ENCODE peak calls at places on chromosomes 3 and 15, in six cellular contexts. One of them, this sample, is unnamed.

GRCh38 chr15:36644156-36644896 is 64.9 kb downstream of the CDIN1 start:
- DNase-seq in hepatocyte: no peak
- DNase-seq in MM.1S: no peak
- DNase-seq in GM23248: no peak
- DNase-seq in left ventricle myocardium inferior: no peak
- DNase-seq in spleen: no peak
- DNase-seq in this sample: no peak

GRCh38 chr3:98039322-98040024 is 4.4 kb upstream of the GABRR3 start:
- DNase-seq in spleen: no peak
- DNase-seq in hepatocyte: peak; percentile 80
- DNase-seq in MM.1S: peak; percentile 83
- DNase-seq in left ventricle myocardium inferior: peak; percentile 14
- DNase-seq in GM23248: peak; percentile 83
- DNase-seq in this sample: no peak

GRCh38 chr3:71542548-71543370 is 40.8 kb downstream of the FOXP1 start:
- DNase-seq in GM23248: peak; percentile 98
- DNase-seq in hepatocyte: peak; percentile 88
- DNase-seq in MM.1S: no peak
- DNase-seq in left ventricle myocardium inferior: peak; percentile 78
- DNase-seq in spleen: peak; percentile 83
- DNase-seq in this sample: peak; percentile 65

GRCh38 chr3:138862924-138863775 is 28.4 kb upstream of the PIK3CB start:
- DNase-seq in hepatocyte: peak; percentile 85
- DNase-seq in left ventricle myocardium inferior: no peak
- DNase-seq in GM23248: peak; percentile 89
- DNase-seq in spleen: peak; percentile 43
- DNase-seq in MM.1S: no peak
- DNase-seq in this sample: peak; percentile 67

GRCh38 chr3:126341755-126342150 is 15.5 kb downstream of the KLF15 start:
- DNase-seq in MM.1S: no peak
- DNase-seq in left ventricle myocardium inferior: no peak
- DNase-seq in spleen: peak; percentile 49
- DNase-seq in GM23248: no peak
- DNase-seq in hepatocyte: no peak
- DNase-seq in this sample: peak; percentile 37

GRCh38 chr3:103218793-103219192 is 784.0 kb downstream of the ZPLD1 start:
- DNase-seq in spleen: no peak
- DNase-seq in MM.1S: no peak
- DNase-seq in GM23248: no peak
- DNase-seq in hepatocyte: no peak
- DNase-seq in left ventricle myocardium inferior: no peak
- DNase-seq in this sample: no peak

GRCh38 chr15:88572030-88572333 is 25.5 kb upstream of the DET1 start:
- DNase-seq in left ventricle myocardium inferior: no peak
- DNase-seq in hepatocyte: no peak
- DNase-seq in MM.1S: no peak
- DNase-seq in GM23248: no peak
- DNase-seq in spleen: no peak
- DNase-seq in this sample: no peak

GRCh38 chr3:177013681-177014280 is 183.5 kb downstream of the TBL1XR1 start:
- DNase-seq in GM23248: peak; percentile 5
- DNase-seq in MM.1S: no peak
- DNase-seq in left ventricle myocardium inferior: no peak
- DNase-seq in hepatocyte: no peak
- DNase-seq in spleen: no peak
- DNase-seq in this sample: no peak

GRCh38 chr3:138513073-138513843 is 78.8 kb downstream of the ESYT3 start:
- DNase-seq in spleen: no peak
- DNase-seq in hepatocyte: no peak
- DNase-seq in left ventricle myocardium inferior: no peak
- DNase-seq in MM.1S: no peak
- DNase-seq in GM23248: no peak
- DNase-seq in this sample: no peak

GRCh38 chr3:47288966-47289910 is 6.5 kb downstream of the KLHL18 start:
- DNase-seq in GM23248: no peak
- DNase-seq in hepatocyte: no peak
- DNase-seq in left ventricle myocardium inferior: no peak
- DNase-seq in MM.1S: no peak
- DNase-seq in spleen: no peak
- DNase-seq in this sample: no peak

GRCh38 chr3:133827684-133828083 is 22.1 kb downstream of the SRPRB start:
- DNase-seq in GM23248: no peak
- DNase-seq in spleen: no peak
- DNase-seq in hepatocyte: no peak
- DNase-seq in MM.1S: no peak
- DNase-seq in left ventricle myocardium inferior: no peak
- DNase-seq in this sample: no peak

GRCh38 chr3:32374788-32375595 is 16.7 kb upstream of the CMTM7 start:
- DNase-seq in MM.1S: peak; percentile 75
- DNase-seq in spleen: no peak
- DNase-seq in GM23248: peak; percentile 70
- DNase-seq in hepatocyte: peak; percentile 81
- DNase-seq in left ventricle myocardium inferior: no peak
- DNase-seq in this sample: no peak

GRCh38 chr3:87771338-87772059 is 287.3 kb downstream of the CGGBP1 start:
- DNase-seq in hepatocyte: peak; percentile 54
- DNase-seq in MM.1S: peak; percentile 50
- DNase-seq in GM23248: peak; percentile 69
- DNase-seq in spleen: no peak
- DNase-seq in left ventricle myocardium inferior: no peak
- DNase-seq in this sample: no peak

GRCh38 chr3:4821975-4822374 is 157.3 kb upstream of the BHLHE40 start:
- DNase-seq in left ventricle myocardium inferior: no peak
- DNase-seq in spleen: peak; percentile 87
- DNase-seq in GM23248: no peak
- DNase-seq in hepatocyte: no peak
- DNase-seq in MM.1S: no peak
- DNase-seq in this sample: no peak

GRCh38 chr3:62335196-62335595 is 38.2 kb downstream of the FEZF2 start:
- DNase-seq in spleen: no peak
- DNase-seq in MM.1S: no peak
- DNase-seq in GM23248: no peak
- DNase-seq in left ventricle myocardium inferior: no peak
- DNase-seq in hepatocyte: no peak
- DNase-seq in this sample: no peak

GRCh38 chr3:187360087-187360486 is 8.1 kb upstream of the RTP4 start:
- DNase-seq in MM.1S: no peak
- DNase-seq in spleen: no peak
- DNase-seq in left ventricle myocardium inferior: no peak
- DNase-seq in hepatocyte: no peak
- DNase-seq in GM23248: no peak
- DNase-seq in this sample: no peak

GRCh38 chr3:8085498-8085897 is 416.1 kb upstream of the LMCD1 start:
- DNase-seq in hepatocyte: no peak
- DNase-seq in MM.1S: no peak
- DNase-seq in left ventricle myocardium inferior: no peak
- DNase-seq in spleen: no peak
- DNase-seq in GM23248: no peak
- DNase-seq in this sample: no peak

GRCh38 chr3:53199834-53200233 is 38.8 kb downstream of the PRKCD start:
- DNase-seq in MM.1S: no peak
- DNase-seq in left ventricle myocardium inferior: no peak
- DNase-seq in GM23248: peak; percentile 12
- DNase-seq in hepatocyte: no peak
- DNase-seq in spleen: no peak
- DNase-seq in this sample: no peak

GRCh38 chr15:40238927-40239591 is at the start of gene PAK6:
- DNase-seq in MM.1S: no peak
- DNase-seq in hepatocyte: peak; percentile 89
- DNase-seq in left ventricle myocardium inferior: no peak
- DNase-seq in spleen: no peak
- DNase-seq in GM23248: peak; percentile 90
- DNase-seq in this sample: peak; percentile 99

GRCh38 chr15:85036716-85037115 is 55.1 kb downstream of the PDE8A start:
- DNase-seq in GM23248: no peak
- DNase-seq in hepatocyte: no peak
- DNase-seq in MM.1S: no peak
- DNase-seq in left ventricle myocardium inferior: no peak
- DNase-seq in spleen: no peak
- DNase-seq in this sample: no peak

DNA sequence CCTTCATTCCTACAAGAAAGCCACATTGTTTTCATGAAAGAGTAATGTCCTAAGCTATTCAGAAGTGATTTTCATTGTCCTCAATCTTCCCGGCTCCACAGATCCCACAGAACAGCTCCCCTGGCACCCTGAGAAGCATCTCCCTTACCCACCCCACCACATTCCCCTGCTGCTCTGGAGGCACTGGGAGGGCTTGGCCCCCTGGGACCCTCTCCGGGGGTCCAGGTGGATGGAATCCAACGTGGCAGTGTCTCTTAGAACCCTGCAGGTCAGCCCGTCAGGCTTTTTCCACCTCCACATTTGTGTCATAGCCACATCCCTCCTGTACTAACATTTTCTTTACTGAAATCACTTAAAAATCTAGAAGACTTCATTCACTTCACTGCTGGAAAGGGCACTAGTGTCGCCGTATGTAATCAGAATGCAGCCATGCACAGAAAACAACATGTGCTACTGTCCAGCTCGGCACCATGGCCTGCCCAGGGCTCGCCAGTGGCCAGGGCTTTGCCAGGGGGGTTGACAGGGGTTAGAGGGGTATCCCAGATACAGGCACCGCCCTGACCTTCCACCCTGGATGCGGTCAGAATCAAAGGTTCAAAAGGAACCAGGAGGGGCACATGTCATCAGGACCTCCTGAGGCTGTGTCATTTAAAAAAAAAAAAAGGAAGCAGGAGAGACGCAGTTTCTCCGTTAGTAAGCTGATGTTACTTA is 106.2 kb downstream of the LSM3 start:
- DNase-seq in GM23248: no peak
- DNase-seq in MM.1S: no peak
- DNase-seq in spleen: peak; percentile 59
- DNase-seq in left ventricle myocardium inferior: no peak
- DNase-seq in hepatocyte: no peak
- DNase-seq in this sample: no peak
- H3K36me3 ChIP-seq in GM23248: no peaks in the 10 kb centered on the region
- H3K36me3 ChIP-seq in MM.1S: no peaks in the 10 kb centered on the region
- H3K36me3 ChIP-seq in spleen: no peaks in the 10 kb centered on the region
- H3K36me3 ChIP-seq in left ventricle myocardium inferior: no peaks in the 10 kb centered on the region
- H3K36me3 ChIP-seq in hepatocyte: no peaks in the 10 kb centered on the region
- H3K36me3 ChIP-seq in this sample: no peaks in the 10 kb centered on the region

GRCh38 chr3:46138571-46138970 is 69.5 kb downstream of the CCR1 start:
- DNase-seq in hepatocyte: no peak
- DNase-seq in MM.1S: no peak
- DNase-seq in GM23248: no peak
- DNase-seq in left ventricle myocardium inferior: no peak
- DNase-seq in spleen: no peak
- DNase-seq in this sample: no peak
- H3K27ac ChIP-seq in hepatocyte: no peak overlapping the region
- H3K27ac ChIP-seq in MM.1S: no peak overlapping the region
- H3K27ac ChIP-seq in GM23248: no peak overlapping the region
- H3K27ac ChIP-seq in left ventricle myocardium inferior: no peak overlapping the region
- H3K27ac ChIP-seq in spleen: no peak overlapping the region
- H3K27ac ChIP-seq in this sample: no peak overlapping the region

GRCh38 chr3:42692667-42693529 is 7.6 kb downstream of the KLHL40 start:
- DNase-seq in spleen: peak; percentile 60
- DNase-seq in left ventricle myocardium inferior: no peak
- DNase-seq in hepatocyte: no peak
- DNase-seq in MM.1S: no peak
- DNase-seq in GM23248: no peak
- DNase-seq in this sample: no peak

GRCh38 chr3:42690766-42691680 is 5.7 kb downstream of the KLHL40 start:
- DNase-seq in MM.1S: no peak
- DNase-seq in spleen: peak; percentile 54
- DNase-seq in GM23248: peak; percentile 37
- DNase-seq in left ventricle myocardium inferior: peak; percentile 6
- DNase-seq in hepatocyte: no peak
- DNase-seq in this sample: no peak

GRCh38 chr3:42691861-42692666 is 6.7 kb downstream of the KLHL40 start:
- DNase-seq in hepatocyte: no peak
- DNase-seq in MM.1S: no peak
- DNase-seq in spleen: peak; percentile 66
- DNase-seq in left ventricle myocardium inferior: peak; percentile 9
- DNase-seq in GM23248: no peak
- DNase-seq in this sample: no peak

GRCh38 chr3:42694366-42694765 is 8.2 kb downstream of the HHATL start:
- DNase-seq in GM23248: no peak
- DNase-seq in hepatocyte: no peak
- DNase-seq in spleen: no peak
- DNase-seq in MM.1S: no peak
- DNase-seq in left ventricle myocardium inferior: no peak
- DNase-seq in this sample: no peak

DNA sequence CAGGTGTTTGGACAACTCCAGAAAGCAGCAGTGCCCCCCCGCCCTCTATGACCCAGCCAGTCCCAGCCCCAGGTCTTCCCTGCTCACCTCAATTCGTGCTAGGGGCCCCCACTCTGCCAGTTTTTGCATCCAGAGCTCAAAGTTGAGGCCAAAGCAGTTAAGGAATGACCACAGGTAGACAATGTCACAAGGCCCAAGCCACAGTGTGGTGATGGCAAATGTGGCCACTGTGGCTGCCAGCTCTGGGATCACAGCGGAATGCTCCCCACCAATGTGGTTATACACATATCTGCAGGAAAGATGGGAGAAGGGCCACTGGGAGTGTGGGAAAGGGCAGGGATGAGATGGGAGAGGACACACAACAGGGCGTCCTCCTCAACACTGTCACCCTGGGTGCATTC is 8.2 kb downstream of the KLHL40 start:
- DNase-seq in hepatocyte: no peak
- DNase-seq in spleen: no peak
- DNase-seq in MM.1S: no peak
- DNase-seq in GM23248: no peak
- DNase-seq in left ventricle myocardium inferior: no peak
- DNase-seq in this sample: no peak
- H3K4me3 ChIP-seq in hepatocyte: no peak overlapping the region
- H3K4me3 ChIP-seq in spleen: no peak overlapping the region
- H3K4me3 ChIP-seq in MM.1S: no peak overlapping the region
- H3K4me3 ChIP-seq in GM23248: no peak overlapping the region
- H3K4me3 ChIP-seq in left ventricle myocardium inferior: no peak overlapping the region
- H3K4me3 ChIP-seq in this sample: no peak overlapping the region

GRCh38 chr15:59158701-59159034 is 48.0 kb upstream of the LDHAL6B start:
- DNase-seq in spleen: no peak
- DNase-seq in hepatocyte: no peak
- DNase-seq in left ventricle myocardium inferior: no peak
- DNase-seq in MM.1S: no peak
- DNase-seq in GM23248: no peak
- DNase-seq in this sample: peak; percentile 29
- H3K36me3 ChIP-seq in spleen: peaks cover 88% of the 10 kb centered on the region
- H3K36me3 ChIP-seq in hepatocyte: no peaks in the 10 kb centered on the region
- H3K36me3 ChIP-seq in left ventricle myocardium inferior: peaks cover 83% of the 10 kb centered on the region
- H3K36me3 ChIP-seq in MM.1S: no peaks in the 10 kb centered on the region
- H3K36me3 ChIP-seq in GM23248: peaks cover 82% of the 10 kb centered on the region
- H3K36me3 ChIP-seq in this sample: peaks cover 98% of the 10 kb centered on the region

This sample was measured in RWPE2.